ENCODE peak calls at places on chromosome 20, in five cellular contexts. One of them, this sample, is unnamed.
A peak's percentile ranks its signal among the peaks of the same experiment; 100 is the strongest.

GRCh38 chr20:56393133-56393472 is 658 bp downstream of the CSTF1 start:
- DNase-seq in neuronal stem cell: no peak
- DNase-seq in mesenchymal stem cell: peak; percentile 16
- DNase-seq in IMR-90: no peak
- DNase-seq in H9: no peak
- DNase-seq in this sample: no peak

GRCh38 chr20:21179796-21180195 is 53.9 kb downstream of the KIZ start:
- DNase-seq in neuronal stem cell: no peak
- DNase-seq in mesenchymal stem cell: peak; percentile 31
- DNase-seq in IMR-90: peak; percentile 36
- DNase-seq in H9: no peak
- DNase-seq in this sample: no peak

GRCh38 chr20:24873015-24873620 is 76.0 kb upstream of the CST7 start:
- DNase-seq in neuronal stem cell: no peak
- DNase-seq in mesenchymal stem cell: no peak
- DNase-seq in IMR-90: no peak
- DNase-seq in H9: no peak
- DNase-seq in this sample: no peak

GRCh38 chr20:43538855-43539700 is 19.7 kb upstream of the SGK2 start:
- DNase-seq in neuronal stem cell: no peak
- DNase-seq in mesenchymal stem cell: peak; percentile 16
- DNase-seq in IMR-90: peak; percentile 14
- DNase-seq in H9: no peak
- DNase-seq in this sample: no peak

GRCh38 chr20:60469829-60470228 is 511.6 kb downstream of the CDH26 start:
- DNase-seq in neuronal stem cell: no peak
- DNase-seq in mesenchymal stem cell: no peak
- DNase-seq in IMR-90: no peak
- DNase-seq in H9: peak; percentile 10
- DNase-seq in this sample: no peak

GRCh38 chr20:2084703-2085102 is 16.9 kb upstream of the STK35 start:
- DNase-seq in neuronal stem cell: no peak
- DNase-seq in mesenchymal stem cell: no peak
- DNase-seq in IMR-90: no peak
- DNase-seq in H9: no peak
- DNase-seq in this sample: peak; percentile 90

GRCh38 chr20:57582432-57583288 is 21.8 kb downstream of the PCK1 start:
- DNase-seq in neuronal stem cell: no peak
- DNase-seq in mesenchymal stem cell: no peak
- DNase-seq in IMR-90: peak; percentile 64
- DNase-seq in H9: peak; percentile 55
- DNase-seq in this sample: no peak

GRCh38 chr20:31698803-31699718 is 23.6 kb downstream of the BCL2L1 start:
- DNase-seq in neuronal stem cell: no peak
- DNase-seq in mesenchymal stem cell: peak; percentile 98
- DNase-seq in IMR-90: peak; percentile 98
- DNase-seq in H9: no peak
- DNase-seq in this sample: peak; percentile 74

GRCh38 chr20:46012926-46013825 is 4.5 kb downstream of the MMP9 start:
- DNase-seq in neuronal stem cell: no peak
- DNase-seq in mesenchymal stem cell: no peak
- DNase-seq in IMR-90: no peak
- DNase-seq in H9: no peak
- DNase-seq in this sample: no peak

GRCh38 chr20:6940052-6940451 is 172.6 kb downstream of the BMP2 start:
- DNase-seq in neuronal stem cell: peak; percentile 23
- DNase-seq in mesenchymal stem cell: no peak
- DNase-seq in IMR-90: no peak
- DNase-seq in H9: peak; percentile 64
- DNase-seq in this sample: no peak

GRCh38 chr20:15759546-15760216 is 813.6 kb downstream of the KIF16B start:
- DNase-seq in neuronal stem cell: no peak
- DNase-seq in mesenchymal stem cell: peak; percentile 53
- DNase-seq in IMR-90: no peak
- DNase-seq in H9: no peak
- DNase-seq in this sample: no peak

GRCh38 chr20:8043687-8044278 is 24.2 kb upstream of the TMX4 start:
- DNase-seq in neuronal stem cell: peak; percentile 52
- DNase-seq in mesenchymal stem cell: peak; percentile 61
- DNase-seq in IMR-90: peak; percentile 68
- DNase-seq in H9: no peak
- DNase-seq in this sample: peak; percentile 85

GRCh38 chr20:44642203-44643153 is 9.0 kb downstream of the ADA start:
- DNase-seq in neuronal stem cell: no peak
- DNase-seq in mesenchymal stem cell: peak; percentile 97
- DNase-seq in IMR-90: peak; percentile 82
- DNase-seq in H9: peak; percentile 79
- DNase-seq in this sample: peak; percentile 56

GRCh38 chr20:40815156-40816038 is 126.4 kb upstream of the MAFB start:
- DNase-seq in neuronal stem cell: no peak
- DNase-seq in mesenchymal stem cell: no peak
- DNase-seq in IMR-90: no peak
- DNase-seq in H9: no peak
- DNase-seq in this sample: no peak

GRCh38 chr20:38728911-38729642 is 4.8 kb downstream of the SLC32A1 start:
- DNase-seq in neuronal stem cell: no peak
- DNase-seq in mesenchymal stem cell: no peak
- DNase-seq in IMR-90: no peak
- DNase-seq in H9: peak; percentile 87
- DNase-seq in this sample: no peak

GRCh38 chr20:19271879-19272651 is 59.6 kb downstream of the SLC24A3 start:
- DNase-seq in neuronal stem cell: no peak
- DNase-seq in mesenchymal stem cell: no peak
- DNase-seq in IMR-90: no peak
- DNase-seq in H9: no peak
- DNase-seq in this sample: no peak

GRCh38 chr20:35344354-35344837 is 52.2 kb upstream of the FAM83C start:
- DNase-seq in neuronal stem cell: no peak
- DNase-seq in mesenchymal stem cell: peak; percentile 91
- DNase-seq in IMR-90: peak; percentile 96
- DNase-seq in H9: no peak
- DNase-seq in this sample: no peak

GRCh38 chr20:53316221-53316937 is 277.3 kb downstream of the ZNF217 start:
- DNase-seq in neuronal stem cell: no peak
- DNase-seq in mesenchymal stem cell: no peak
- DNase-seq in IMR-90: no peak
- DNase-seq in H9: no peak
- DNase-seq in this sample: peak; percentile 51

GRCh38 chr20:34538671-34539123 is 19.8 kb upstream of the MAP1LC3A start:
- DNase-seq in neuronal stem cell: no peak
- DNase-seq in mesenchymal stem cell: peak; percentile 67
- DNase-seq in IMR-90: peak; percentile 57
- DNase-seq in H9: peak; percentile 64
- DNase-seq in this sample: peak; percentile 17

GRCh38 chr20:45612314-45612713 is 17.2 kb upstream of the WFDC10A start:
- DNase-seq in neuronal stem cell: no peak
- DNase-seq in mesenchymal stem cell: no peak
- DNase-seq in IMR-90: no peak
- DNase-seq in H9: no peak
- DNase-seq in this sample: no peak

GRCh38 chr20:17549131-17549530 is 18.0 kb upstream of the BFSP1 start:
- DNase-seq in neuronal stem cell: no peak
- DNase-seq in mesenchymal stem cell: no peak
- DNase-seq in IMR-90: no peak
- DNase-seq in H9: no peak
- DNase-seq in this sample: no peak

GRCh38 chr20:43942661-43943285 is 28.1 kb downstream of the TOX2 start:
- DNase-seq in neuronal stem cell: no peak
- DNase-seq in mesenchymal stem cell: peak; percentile 81
- DNase-seq in IMR-90: peak; percentile 85
- DNase-seq in H9: no peak
- DNase-seq in this sample: peak; percentile 5

GRCh38 chr20:881051-881820 is 34.9 kb downstream of the ANGPT4 start:
- DNase-seq in neuronal stem cell: no peak
- DNase-seq in mesenchymal stem cell: peak; percentile 24
- DNase-seq in IMR-90: peak; percentile 31
- DNase-seq in H9: no peak
- DNase-seq in this sample: no peak

GRCh38 chr20:44773070-44773829 is 27.6 kb downstream of the KCNK15 start:
- DNase-seq in neuronal stem cell: no peak
- DNase-seq in mesenchymal stem cell: no peak
- DNase-seq in IMR-90: no peak
- DNase-seq in H9: no peak
- DNase-seq in this sample: no peak

GRCh38 chr20:31641391-31641790 is 3.7 kb downstream of the COX4I2 start:
- DNase-seq in neuronal stem cell: no peak
- DNase-seq in mesenchymal stem cell: no peak
- DNase-seq in IMR-90: no peak
- DNase-seq in H9: no peak
- DNase-seq in this sample: no peak

GRCh38 chr20:24522452-24523330 is 53.3 kb downstream of the SYNDIG1 start:
- DNase-seq in neuronal stem cell: no peak
- DNase-seq in mesenchymal stem cell: no peak
- DNase-seq in IMR-90: no peak
- DNase-seq in H9: no peak
- DNase-seq in this sample: no peak

GRCh38 chr20:44326391-44327159 is 10.3 kb upstream of the R3HDML start:
- DNase-seq in neuronal stem cell: no peak
- DNase-seq in mesenchymal stem cell: no peak
- DNase-seq in IMR-90: no peak
- DNase-seq in H9: peak; percentile 66
- DNase-seq in this sample: no peak

GRCh38 chr20:6683346-6683977 is 84.0 kb upstream of the BMP2 start:
- DNase-seq in neuronal stem cell: no peak
- DNase-seq in mesenchymal stem cell: no peak
- DNase-seq in IMR-90: no peak
- DNase-seq in H9: no peak
- DNase-seq in this sample: no peak

GRCh38 chr20:1503564-1504227 is 12.5 kb upstream of the SIRPB2 start:
- DNase-seq in neuronal stem cell: peak; percentile 50
- DNase-seq in mesenchymal stem cell: peak; percentile 89
- DNase-seq in IMR-90: peak; percentile 92
- DNase-seq in H9: peak; percentile 88
- DNase-seq in this sample: peak; percentile 97

GRCh38 chr20:43958626-43959025 is 44.0 kb downstream of the TOX2 start:
- DNase-seq in neuronal stem cell: no peak
- DNase-seq in mesenchymal stem cell: no peak
- DNase-seq in IMR-90: no peak
- DNase-seq in H9: no peak
- DNase-seq in this sample: no peak

DNA sequence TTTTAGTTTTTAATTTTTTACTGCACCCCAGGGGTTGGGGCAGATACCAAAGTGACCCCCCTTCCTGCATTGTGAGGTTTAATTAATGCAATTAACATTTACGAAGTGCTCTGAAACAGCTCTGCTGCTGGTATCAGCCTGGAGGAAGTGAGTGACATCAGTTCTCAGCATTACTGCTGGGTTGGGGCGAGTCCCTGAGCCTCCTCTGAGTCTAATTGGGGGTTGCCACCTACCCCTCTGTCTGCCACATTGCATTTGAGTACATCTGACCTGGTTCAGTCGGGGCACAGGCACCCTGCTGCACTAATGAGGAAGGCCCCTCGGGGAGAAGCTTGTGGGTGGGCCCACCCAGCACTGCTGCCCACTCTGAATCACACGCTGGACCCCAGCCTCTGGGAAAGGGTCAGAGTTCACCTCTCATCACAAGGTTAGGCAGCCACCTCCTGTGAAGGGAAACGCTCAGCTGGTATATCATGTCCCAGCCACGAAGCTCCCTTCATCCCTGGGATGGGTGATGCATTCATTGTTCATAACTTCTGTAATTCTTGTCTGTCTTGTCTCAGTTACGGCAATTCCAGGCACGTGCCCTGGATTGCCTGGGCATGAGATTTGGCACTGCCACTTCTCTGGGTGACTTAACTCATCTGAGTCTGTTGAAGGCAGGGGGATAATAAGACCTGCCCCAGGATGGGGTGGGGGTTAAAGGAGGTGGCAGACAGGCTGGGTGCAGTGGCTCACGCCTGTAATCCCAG is 13.2 kb downstream of the DNMT3B start:
- DNase-seq in neuronal stem cell: no peak
- DNase-seq in mesenchymal stem cell: no peak
- DNase-seq in IMR-90: no peak
- DNase-seq in H9: no peak
- DNase-seq in this sample: no peak
- H3K18ac ChIP-seq in neuronal stem cell: no peak overlapping the region
- H3K18ac ChIP-seq in mesenchymal stem cell: no peak overlapping the region
- H3K18ac ChIP-seq in IMR-90: no peak overlapping the region
- H3K18ac ChIP-seq in H9: no peak overlapping the region
- H3K18ac ChIP-seq in this sample: no peak overlapping the region

GRCh38 chr20:9071976-9072726 is 3.3 kb downstream of the PLCB4 start:
- DNase-seq in neuronal stem cell: no peak
- DNase-seq in mesenchymal stem cell: peak; percentile 26
- DNase-seq in IMR-90: peak; percentile 43
- DNase-seq in H9: no peak
- DNase-seq in this sample: no peak
- H3K18ac ChIP-seq in neuronal stem cell: no peak overlapping the region
- H3K18ac ChIP-seq in mesenchymal stem cell: no peak overlapping the region
- H3K18ac ChIP-seq in IMR-90: peak overlapping the region; percentile 76
- H3K18ac ChIP-seq in H9: no peak overlapping the region
- H3K18ac ChIP-seq in this sample: no peak overlapping the region

GRCh38 chr20:51492167-51493092 is 50.1 kb downstream of the NFATC2 start:
- DNase-seq in neuronal stem cell: no peak
- DNase-seq in mesenchymal stem cell: no peak
- DNase-seq in IMR-90: no peak
- DNase-seq in H9: no peak
- DNase-seq in this sample: no peak
- H3K18ac ChIP-seq in neuronal stem cell: peak overlapping the region; percentile 22
- H3K18ac ChIP-seq in mesenchymal stem cell: no peak overlapping the region
- H3K18ac ChIP-seq in IMR-90: no peak overlapping the region
- H3K18ac ChIP-seq in H9: no peak overlapping the region
- H3K18ac ChIP-seq in this sample: no peak overlapping the region

GRCh38 chr20:49354673-49355072 is 76.8 kb upstream of the ZNFX1 start:
- DNase-seq in neuronal stem cell: no peak
- DNase-seq in mesenchymal stem cell: no peak
- DNase-seq in IMR-90: no peak
- DNase-seq in H9: no peak
- DNase-seq in this sample: no peak
- H3K18ac ChIP-seq in neuronal stem cell: no peak overlapping the region
- H3K18ac ChIP-seq in mesenchymal stem cell: no peak overlapping the region
- H3K18ac ChIP-seq in IMR-90: no peak overlapping the region
- H3K18ac ChIP-seq in H9: no peak overlapping the region
- H3K18ac ChIP-seq in this sample: no peak overlapping the region

GRCh38 chr20:51807864-51808263 is 5.5 kb upstream of the SALL4 start:
- DNase-seq in neuronal stem cell: no peak
- DNase-seq in mesenchymal stem cell: peak; percentile 87
- DNase-seq in IMR-90: peak; percentile 45
- DNase-seq in H9: no peak
- DNase-seq in this sample: no peak

GRCh38 chr20:51810155-51811039 is 8.1 kb upstream of the SALL4 start:
- DNase-seq in neuronal stem cell: no peak
- DNase-seq in mesenchymal stem cell: no peak
- DNase-seq in IMR-90: no peak
- DNase-seq in H9: peak; percentile 40
- DNase-seq in this sample: no peak

GRCh38 chr20:51812861-51813260 is 10.5 kb upstream of the SALL4 start:
- DNase-seq in neuronal stem cell: no peak
- DNase-seq in mesenchymal stem cell: no peak
- DNase-seq in IMR-90: no peak
- DNase-seq in H9: no peak
- DNase-seq in this sample: peak; percentile 68

GRCh38 chr20:51811514-51811913 is 9.2 kb upstream of the SALL4 start:
- DNase-seq in neuronal stem cell: no peak
- DNase-seq in mesenchymal stem cell: no peak
- DNase-seq in IMR-90: no peak
- DNase-seq in H9: no peak
- DNase-seq in this sample: no peak

GRCh38 chr20:51811040-51811351 is 8.7 kb upstream of the SALL4 start:
- DNase-seq in neuronal stem cell: no peak
- DNase-seq in mesenchymal stem cell: peak; percentile 70
- DNase-seq in IMR-90: peak; percentile 81
- DNase-seq in H9: no peak
- DNase-seq in this sample: peak; percentile 51
- H3K18ac ChIP-seq in neuronal stem cell: no peak overlapping the region
- H3K18ac ChIP-seq in mesenchymal stem cell: no peak overlapping the region
- H3K18ac ChIP-seq in IMR-90: no peak overlapping the region
- H3K18ac ChIP-seq in H9: no peak overlapping the region
- H3K18ac ChIP-seq in this sample: no peak overlapping the region